ENCODE peak calls at places on chromosomes 16 and 17, in seven cellular contexts. Q is stomach, X is endothelial cell of umbilical vein, M is K562, A is transverse colon, G is HCT116, H is sigmoid colon. V is an unnamed sample.
A peak's percentile ranks its signal among the peaks of the same experiment; 100 is the strongest.

GRCh38 chr17:37259030-37259735 is 116.6 kb upstream of the C17orf78 start:
- DNase-seq in G (no peak), M (no peak), H (no peak), X (peak; percentile 7), Q (no peak), A (no peak), V (no peak)

GRCh38 chr16:4410335-4411075 is 5.9 kb downstream of the CORO7 start:
- DNase-seq in Q (peak; percentile 70), G (no peak), M (no peak), X (peak; percentile 67), H (peak; percentile 91), A (peak; percentile 57), V (no peak)

GRCh38 chr17:2821868-2822267 is 25.6 kb downstream of the RAP1GAP2 start:
- DNase-seq in X (no peak), H (no peak), A (no peak), M (no peak), Q (no peak), G (no peak), V (no peak)

GRCh38 chr17:17605747-17606083 is 14.2 kb upstream of the PEMT start:
- DNase-seq in G (no peak), X (no peak), A (no peak), Q (no peak), M (no peak), H (no peak), V (no peak)

GRCh38 chr17:34171245-34171818 is 83.8 kb upstream of the CCL2 start:
- DNase-seq in G (peak; percentile 12), Q (peak; percentile 63), A (peak; percentile 54), M (peak; percentile 84), X (peak; percentile 73), H (no peak), V (peak; percentile 35)

GRCh38 chr17:17685775-17686291 is 4.6 kb downstream of the RAI1 start:
- DNase-seq in A (peak; percentile 79), Q (peak; percentile 81), H (no peak), G (peak; percentile 60), X (peak; percentile 83), M (no peak), V (no peak)

GRCh38 chr17:11638700-11639265 is 40.5 kb downstream of the DNAH9 start:
- DNase-seq in Q (no peak), M (no peak), A (no peak), G (no peak), X (no peak), H (no peak), V (no peak)

GRCh38 chr16:67210069-67210937 is 11.4 kb downstream of the ELMO3 start:
- DNase-seq in G (no peak), A (no peak), Q (no peak), M (no peak), X (no peak), H (no peak), V (no peak)

GRCh38 chr16:85396879-85397871 is 215.9 kb upstream of the GSE1 start:
- DNase-seq in A (no peak), X (no peak), H (peak; percentile 65), Q (no peak), M (peak; percentile 75), G (no peak), V (peak; percentile 61)

GRCh38 chr17:12386240-12386639 is 279.4 kb upstream of the MYOCD start:
- DNase-seq in Q (no peak), H (no peak), X (no peak), G (no peak), M (no peak), A (no peak), V (no peak)

GRCh38 chr16:77190190-77190477 is 856 bp upstream of the MON1B start:
- DNase-seq in Q (no peak), H (no peak), G (no peak), M (no peak), X (no peak), A (no peak), V (no peak)

GRCh38 chr16:25257504-25257955 is at the start of gene ZKSCAN2:
- DNase-seq in G (peak; percentile 77), X (peak; percentile 81), H (peak; percentile 95), A (peak; percentile 95), M (peak; percentile 93), Q (peak; percentile 92), V (peak; percentile 80)

GRCh38 chr17:27319536-27320221 is 25.8 kb downstream of the WSB1 start:
- DNase-seq in Q (peak; percentile 88), M (no peak), A (peak; percentile 68), X (peak; percentile 50), G (no peak), H (peak; percentile 94), V (no peak)

GRCh38 chr16:88383401-88384221 is 852 bp downstream of the ZNF469 start:
- DNase-seq in M (peak; percentile 46), Q (peak; percentile 43), A (no peak), G (peak; percentile 28), X (peak; percentile 22), H (peak; percentile 71), V (no peak)

GRCh38 chr17:63658366-63658765 is 36.1 kb downstream of the MAP3K3 start:
- DNase-seq in H (no peak), X (no peak), A (no peak), Q (no peak), G (no peak), M (no peak), V (no peak)

GRCh38 chr17:10032142-10032541 is 127.1 kb upstream of the RCVRN start:
- DNase-seq in G (no peak), A (no peak), X (no peak), H (no peak), Q (no peak), M (no peak), V (no peak)

GRCh38 chr17:61395983-61396585 is 3.6 kb upstream of the TBX2 start:
- DNase-seq in A (no peak), Q (no peak), H (no peak), G (no peak), X (no peak), M (no peak), V (no peak)

GRCh38 chr16:69338557-69339288 is 641 bp downstream of the COG8 start:
- DNase-seq in H (no peak), A (no peak), Q (no peak), G (no peak), X (no peak), M (no peak), V (no peak)

GRCh38 chr16:85428168-85428898 is 184.8 kb upstream of the GSE1 start:
- DNase-seq in G (peak; percentile 38), X (peak; percentile 8), A (peak; percentile 62), H (peak; percentile 66), M (peak; percentile 57), Q (peak; percentile 72), V (peak; percentile 77)

DNA sequence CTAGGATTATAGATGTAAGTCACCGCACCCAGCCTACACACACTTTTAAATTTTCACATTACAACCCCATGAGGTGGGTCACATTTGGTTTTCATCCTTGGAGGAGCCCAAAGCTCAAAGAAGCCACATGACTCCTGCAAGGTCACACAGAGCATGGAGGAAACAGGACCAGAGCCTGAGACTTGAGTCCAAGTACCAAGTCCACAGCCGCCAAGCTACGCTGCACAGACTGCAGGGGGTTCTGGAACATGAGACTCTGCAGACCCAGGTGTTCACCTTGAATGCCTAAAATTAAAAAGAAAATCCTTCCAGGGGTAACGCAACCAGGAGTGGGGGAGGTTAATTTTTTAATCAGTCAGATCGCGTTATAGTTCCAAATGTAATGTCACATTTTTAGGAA is 150.2 kb downstream of the ZFHX3 start:
- DNase-seq in M (no peak), A (no peak), Q (no peak), H (peak; percentile 15), G (no peak), X (no peak), V (no peak)
- TF ChIP-seq POLR2AphosphoS5 in M (no peak), A (no peak), Q (no peak), H (no peak), G (no peak), X (no peak), V (no peak)

GRCh38 chr17:16568541-16569357 is at the start of gene ZNF287:
- DNase-seq in M (peak; percentile 81), Q (peak; percentile 96), A (peak; percentile 94), H (peak; percentile 97), X (peak; percentile 86), G (no peak), V (peak; percentile 98)
- TF ChIP-seq POLR2A in M (no peak), Q (no peak), A (no peak), H (peak; percentile 36), X (peak; percentile 54), G (no peak), V (no peak)

DNA sequence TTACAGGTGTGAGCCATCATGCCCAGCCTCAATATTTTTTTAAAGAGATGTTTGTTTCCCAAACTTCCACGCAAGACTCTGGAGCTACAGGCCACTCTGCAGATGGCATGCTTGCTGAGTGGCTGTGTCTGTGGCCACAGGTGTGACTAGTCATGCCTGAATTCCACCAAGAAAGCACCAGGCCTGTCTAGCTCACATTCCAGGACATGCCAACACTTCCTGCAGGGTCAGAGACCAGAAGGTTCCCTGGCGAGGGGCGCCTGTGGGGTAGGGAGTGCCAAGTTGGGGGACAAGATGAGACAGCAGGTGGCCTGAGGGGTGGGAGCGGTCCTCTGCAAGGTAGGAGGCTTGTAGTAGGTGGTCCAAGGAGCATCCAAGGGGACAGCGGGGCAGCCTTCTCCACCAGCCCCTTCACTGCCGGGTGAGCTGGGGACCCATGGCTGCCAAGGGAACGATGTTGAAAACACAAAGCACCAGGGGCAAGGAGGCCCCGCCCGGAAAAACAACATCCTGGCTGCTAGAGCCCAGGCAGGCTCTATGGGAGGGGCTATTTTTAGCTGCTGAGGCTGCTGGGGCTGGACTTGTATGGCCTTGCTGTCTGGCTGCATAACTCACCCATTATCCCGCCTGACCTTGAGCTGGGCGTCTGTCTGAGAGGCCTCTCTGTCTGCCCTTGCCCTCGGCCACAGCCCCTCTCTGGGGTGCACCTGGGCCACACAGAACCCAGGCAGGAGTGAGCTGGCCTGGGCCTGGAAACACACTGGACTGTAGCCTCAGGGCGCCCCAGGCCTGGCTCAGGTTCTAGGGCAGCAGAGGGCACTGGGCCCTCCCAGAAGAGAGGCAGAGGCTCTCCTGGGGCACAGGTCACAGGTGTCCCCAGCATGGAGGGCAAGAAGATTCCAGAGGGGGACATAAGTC is 5.7 kb downstream of the TRIM47 start:
- DNase-seq in M (peak; percentile 33), H (peak; percentile 95), X (peak; percentile 95), Q (peak; percentile 76), G (no peak), A (peak; percentile 78), V (no peak)
- TF ChIP-seq POLR2AphosphoS5 in M (no peak), H (peak; percentile 78), X (peak; percentile 50), Q (peak; percentile 66), G (peak; percentile 44), A (peak; percentile 24), V (no peak)

GRCh38 chr17:80454557-80455327 is 21.7 kb downstream of the NPTX1 start:
- DNase-seq in H (peak; percentile 98), Q (peak; percentile 97), A (peak; percentile 97), G (peak; percentile 96), X (peak; percentile 94), M (peak; percentile 96), V (peak; percentile 100)
- TF ChIP-seq POLR2A in H (peak; percentile 73), Q (peak; percentile 29), A (peak; percentile 89), G (peak; percentile 63), X (peak; percentile 97), M (peak; percentile 94), V (peak; percentile 86)

V was measured in GM12891.